ENCODE peak calls at places on chromosomes 7 and 10, in four cellular contexts. X, I, N and E are unnamed samples.

GRCh38 chr10:124224331-124225028 is 131.1 kb upstream of the CHST15 start:
- DNase-seq in X (peak), I (peak), N (no peak), E (peak)

GRCh38 chr10:122139627-122140151 is 131.4 kb upstream of the BTBD16 start:
- DNase-seq in X (no peak), I (no peak), N (no peak), E (no peak)

GRCh38 chr10:129397198-129397974 is 69.7 kb upstream of the MGMT start:
- DNase-seq in X (no peak), I (no peak), N (no peak), E (no peak)

GRCh38 chr7:117323585-117323876 is 673 bp upstream of the WNT2 start:
- DNase-seq in X (no peak), I (no peak), N (no peak), E (no peak)

GRCh38 chr10:79333513-79333912 is 13.8 kb upstream of the PPIF start:
- DNase-seq in X (no peak), I (no peak), N (no peak), E (no peak)

GRCh38 chr7:47516386-47516785 is 65.5 kb downstream of the TNS3 start:
- DNase-seq in X (no peak), I (no peak), N (no peak), E (no peak)

GRCh38 chr10:123309740-123310139 is 155.5 kb downstream of the BUB3 start:
- DNase-seq in X (no peak), I (no peak), N (no peak), E (no peak)

GRCh38 chr7:96174812-96175211 is 147.1 kb downstream of the SLC25A13 start:
- DNase-seq in X (peak), I (no peak), N (no peak), E (no peak)

GRCh38 chr7:139505563-139505962 is 17.9 kb upstream of the CLEC2L start:
- DNase-seq in X (no peak), I (peak), N (no peak), E (no peak)

GRCh38 chr10:10677479-10677878 is 340.2 kb upstream of the CELF2 start:
- DNase-seq in X (no peak), I (peak), N (no peak), E (no peak)

GRCh38 chr7:90384433-90384832 is 18.8 kb upstream of the CLDN12 start:
- DNase-seq in X (no peak), I (no peak), N (no peak), E (no peak)

GRCh38 chr10:74056081-74056818 is 58.3 kb downstream of the VCL start:
- DNase-seq in X (no peak), I (peak), N (no peak), E (no peak)

GRCh38 chr7:6026917-6027316 is 4.3 kb upstream of the ANKRD61 start:
- DNase-seq in X (no peak), I (no peak), N (no peak), E (no peak)

GRCh38 chr7:154903083-154903731 is 99.7 kb downstream of the PAXIP1 start:
- DNase-seq in X (peak), I (no peak), N (no peak), E (no peak)

GRCh38 chr7:70738080-70738479 is 393.9 kb upstream of the GALNT17 start:
- DNase-seq in X (peak), I (no peak), N (no peak), E (no peak)

GRCh38 chr7:2641406-2642393 is 9.9 kb downstream of the TTYH3 start:
- DNase-seq in X (peak), I (no peak), N (peak), E (peak)

GRCh38 chr7:25884265-25884664 is 267.7 kb upstream of the NFE2L3 start:
- DNase-seq in X (no peak), I (no peak), N (no peak), E (no peak)

GRCh38 chr10:90148121-90148855 is 446.9 kb downstream of the KIF20B start:
- DNase-seq in X (peak), I (no peak), N (no peak), E (no peak)